ENCODE peak calls at places on chromosome 5, in ten cellular contexts. T is fibroblast of the aortic adventitia, W is GM06990, X is osteoblast, I is lower leg skin, Q is AG04450, P is thoracic aorta, N is fibroblast of mammary gland, U is cardiac fibroblast, V is foreskin fibroblast. D is an unnamed sample.

GRCh38 chr5:118042076-118042475 is 946.3 kb downstream of the DTWD2 start:
- DNase-seq in N (no peak), V (no peak), Q (no peak), I (no peak), T (no peak), X (no peak), U (peak; percentile 10), W (no peak), P (no peak), D (no peak)

GRCh38 chr5:79086116-79086515 is 16.5 kb downstream of the BHMT2 start:
- DNase-seq in U (no peak), Q (no peak), W (no peak), I (no peak), V (no peak), T (no peak), N (no peak), X (no peak), P (no peak), D (no peak)

GRCh38 chr5:32450952-32451351 is 6.4 kb upstream of the ZFR start:
- DNase-seq in X (no peak), I (no peak), Q (no peak), V (no peak), N (no peak), P (no peak), W (no peak), U (no peak), T (no peak), D (no peak)

GRCh38 chr5:173884402-173885053 is 3.6 kb upstream of the CPEB4 start:
- DNase-seq in X (no peak), T (no peak), Q (no peak), P (no peak), I (no peak), V (no peak), U (no peak), N (no peak), W (peak; percentile 61), D (no peak)

GRCh38 chr5:128062172-128062746 is 21.3 kb upstream of the SLC12A2 start:
- DNase-seq in N (peak; percentile 67), Q (no peak), T (peak; percentile 59), V (peak; percentile 39), W (no peak), P (no peak), I (no peak), X (peak; percentile 25), U (peak; percentile 38), D (no peak)

GRCh38 chr5:172765766-172766286 is 5.2 kb downstream of the DUSP1 start:
- DNase-seq in U (peak; percentile 89), V (no peak), X (no peak), N (peak; percentile 95), Q (no peak), P (no peak), I (no peak), W (no peak), T (peak; percentile 80), D (no peak)

GRCh38 chr5:133236976-133237375 is 185.2 kb downstream of the HSPA4 start:
- DNase-seq in W (no peak), Q (no peak), T (no peak), X (no peak), U (no peak), V (no peak), P (no peak), N (no peak), I (no peak), D (no peak)

GRCh38 chr5:93236807-93237421 is 344.1 kb downstream of the NR2F1-AS1 start:
- DNase-seq in I (no peak), P (no peak), Q (peak; percentile 59), U (no peak), X (no peak), V (peak; percentile 40), N (peak; percentile 64), W (no peak), T (peak; percentile 14), D (no peak)

GRCh38 chr5:55225346-55225745 is 1.8 kb downstream of the MCIDAS start:
- DNase-seq in I (no peak), P (no peak), V (no peak), W (no peak), U (no peak), T (no peak), X (peak; percentile 91), N (no peak), Q (no peak), D (no peak)

GRCh38 chr5:42583322-42583721 is 160.1 kb downstream of the GHR start:
- DNase-seq in T (peak; percentile 68), U (peak; percentile 70), N (peak; percentile 68), Q (no peak), P (no peak), I (peak; percentile 49), W (peak; percentile 11), V (peak; percentile 37), X (peak; percentile 87), D (no peak)

GRCh38 chr5:113487779-113488644 is at the start of gene MCC:
- DNase-seq in Q (peak; percentile 88), X (peak; percentile 98), I (peak; percentile 50), V (peak; percentile 93), P (no peak), U (peak; percentile 96), T (peak; percentile 86), N (peak; percentile 86), W (peak; percentile 30), D (peak; percentile 86)

GRCh38 chr5:133333561-133334150 is 278.7 kb downstream of the FSTL4 start:
- DNase-seq in U (no peak), T (no peak), Q (no peak), I (no peak), X (no peak), W (no peak), P (no peak), N (no peak), V (no peak), D (no peak)

GRCh38 chr5:173187054-173187743 is 42.9 kb downstream of the BNIP1 start:
- DNase-seq in W (peak; percentile 39), X (no peak), U (no peak), Q (no peak), N (no peak), I (no peak), V (no peak), P (no peak), T (no peak), D (no peak)

GRCh38 chr5:40052812-40053211 is 626.9 kb upstream of the PTGER4 start:
- DNase-seq in V (no peak), T (peak; percentile 53), X (no peak), I (no peak), U (no peak), Q (no peak), W (no peak), N (no peak), P (no peak), D (no peak)

GRCh38 chr5:987761-988160 is 20.8 kb upstream of the NKD2 start:
- DNase-seq in U (no peak), T (no peak), P (no peak), X (peak; percentile 26), W (no peak), I (no peak), N (no peak), V (no peak), Q (no peak), D (no peak)

GRCh38 chr5:994272-994607 is 14.4 kb upstream of the NKD2 start:
- DNase-seq in X (peak; percentile 41), T (no peak), Q (no peak), I (no peak), P (no peak), V (no peak), N (no peak), W (no peak), U (no peak), D (no peak)

GRCh38 chr5:988316-988715 is 20.3 kb upstream of the NKD2 start:
- DNase-seq in T (no peak), I (no peak), V (no peak), X (no peak), N (no peak), P (no peak), U (no peak), Q (no peak), W (no peak), D (no peak)

GRCh38 chr5:991472-992267 is 16.9 kb upstream of the NKD2 start:
- DNase-seq in P (no peak), W (no peak), T (no peak), Q (no peak), U (no peak), I (no peak), X (peak; percentile 60), V (no peak), N (no peak), D (no peak)

GRCh38 chr5:989961-990530 is 18.6 kb upstream of the NKD2 start:
- DNase-seq in N (peak; percentile 40), Q (no peak), P (no peak), W (no peak), X (peak; percentile 57), T (no peak), I (peak; percentile 70), V (no peak), U (peak; percentile 68), D (no peak)
- TF ChIP-seq CTCF in N (peak; percentile 17), Q (no peak), P (no peak), W (peak; percentile 16), X (no peak), T (peak; percentile 17), I (no peak), V (no peak), U (peak; percentile 31), D (no peak)

DNA sequence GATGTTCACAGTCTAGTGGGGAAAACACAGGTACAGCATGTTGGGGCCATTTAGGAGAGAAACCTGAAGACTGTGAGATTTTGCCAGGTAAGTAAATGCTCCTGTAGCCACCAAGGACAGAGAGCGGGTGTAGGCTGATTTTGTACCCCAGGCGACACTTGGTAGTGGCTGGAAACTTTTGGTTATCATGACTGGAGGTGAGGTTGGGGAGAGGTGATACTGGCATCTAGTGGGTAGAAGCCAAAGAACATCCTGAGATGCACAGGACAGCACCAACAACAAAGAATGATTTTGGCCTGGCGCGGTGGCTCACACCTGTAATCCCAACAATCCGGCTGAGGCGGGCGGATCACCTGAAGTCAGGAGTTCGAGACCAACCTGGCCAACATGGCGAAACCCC is 38.8 kb upstream of the PWWP2A start:
- DNase-seq in I (no peak), U (no peak), P (no peak), T (no peak), W (no peak), V (no peak), Q (no peak), N (no peak), X (no peak), D (no peak)
- TF ChIP-seq CTCF in I (no peak), U (no peak), P (no peak), T (no peak), W (peak; percentile 32), V (no peak), Q (no peak), N (no peak), X (no peak), D (no peak)

DNA sequence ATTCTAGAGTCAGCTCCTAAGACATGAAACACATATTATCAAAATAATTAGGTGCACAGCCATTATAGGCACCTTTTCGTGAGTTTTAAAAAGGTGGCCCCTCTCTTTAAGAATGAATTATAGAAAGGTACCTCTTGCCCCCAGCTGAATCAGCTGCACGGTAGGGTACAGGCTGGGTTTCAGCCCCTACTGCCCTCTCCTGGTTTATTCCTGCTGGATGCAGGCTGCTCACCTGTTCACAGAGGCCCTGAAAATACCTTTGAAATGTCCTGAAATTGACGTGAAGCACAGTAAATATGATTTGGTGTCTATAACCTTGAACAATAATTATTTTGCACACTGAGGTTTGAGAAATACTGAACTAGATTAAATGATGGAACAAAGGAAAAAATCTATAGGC is 504.8 kb upstream of the SGCD start:
- DNase-seq in X (no peak), P (no peak), U (no peak), V (no peak), Q (no peak), N (no peak), T (no peak), I (no peak), W (no peak), D (no peak)
- TF ChIP-seq CTCF in X (no peak), P (no peak), U (no peak), V (no peak), Q (no peak), N (no peak), T (no peak), I (no peak), W (no peak), D (peak; percentile 48)

GRCh38 chr5:86118542-86118941 is 499.2 kb upstream of the COX7C start:
- DNase-seq in X (no peak), W (no peak), V (no peak), T (no peak), N (no peak), Q (no peak), P (no peak), I (no peak), U (no peak), D (no peak)
- TF ChIP-seq CTCF in X (no peak), W (no peak), V (no peak), T (no peak), N (no peak), Q (no peak), P (no peak), I (no peak), U (no peak), D (peak; percentile 47)

D was measured in progenitor cell of endocrine pancreas.